ENCODE peak calls at places on chromosomes 7 and 10, in nine cellular contexts. B is transverse colon, Z is GM12878, P is vagina, S is breast epithelium, C is SK-N-SH, W is stomach, R is HCT116, D is esophagus muscularis mucosa. N is an unnamed sample. For H3K36me3, the result is how much of the 10 kb centered on the place peaks cover.

GRCh38 chr7:108294595-108294994 is 161.6 kb downstream of the NRCAM start:
- DNase-seq in B (no peak), Z (no peak), P (no peak), S (no peak), C (no peak), W (no peak), R (no peak), D (no peak), N (no peak)

GRCh38 chr10:132729810-132730565 is 56.0 kb downstream of the NKX6-2 start:
- DNase-seq in B (no peak), Z (no peak), P (no peak), S (no peak), C (peak), W (no peak), R (no peak), D (no peak), N (no peak)

GRCh38 chr7:97868314-97868713 is 3.9 kb downstream of the ASNS start:
- DNase-seq in B (no peak), Z (no peak), P (no peak), S (no peak), C (no peak), W (no peak), R (no peak), D (no peak), N (no peak)

GRCh38 chr7:28767356-28767755 is 190.8 kb downstream of the TRIL start:
- DNase-seq in B (no peak), Z (no peak), P (no peak), S (no peak), C (no peak), W (no peak), R (no peak), D (no peak), N (no peak)

GRCh38 chr10:93837783-93838677 is 55.7 kb upstream of the SLC35G1 start:
- DNase-seq in B (no peak), Z (no peak), P (no peak), S (no peak), C (no peak), W (no peak), R (no peak), D (no peak), N (no peak)

GRCh38 chr10:102157224-102157623 is 5.0 kb downstream of the NOLC1 start:
- DNase-seq in B (no peak), Z (no peak), P (no peak), S (no peak), C (no peak), W (no peak), R (no peak), D (no peak), N (no peak)

GRCh38 chr7:44111759-44112158 is 7.6 kb downstream of the AEBP1 start:
- DNase-seq in B (no peak), Z (no peak), P (no peak), S (no peak), C (peak), W (no peak), R (no peak), D (no peak), N (no peak)

GRCh38 chr7:84261509-84261908 is 66.9 kb upstream of the SEMA3A start:
- DNase-seq in B (no peak), Z (no peak), P (no peak), S (no peak), C (no peak), W (no peak), R (no peak), D (no peak), N (no peak)

GRCh38 chr10:97713828-97714400 is 384 bp downstream of the MARVELD1 start:
- DNase-seq in B (peak), Z (no peak), P (no peak), S (peak), C (peak), W (peak), R (no peak), D (peak), N (peak)

GRCh38 chr10:113687041-113687440 is 7.3 kb downstream of the CASP7 start:
- DNase-seq in B (no peak), Z (no peak), P (no peak), S (no peak), C (no peak), W (no peak), R (no peak), D (no peak), N (no peak)

GRCh38 chr7:66557214-66558200 is 71.2 kb upstream of the KCTD7 start:
- DNase-seq in B (peak), Z (no peak), P (no peak), S (peak), C (peak), W (peak), R (no peak), D (no peak), N (peak)

GRCh38 chr10:15238553-15239335 is 70.3 kb upstream of the NMT2 start:
- DNase-seq in B (no peak), Z (no peak), P (no peak), S (no peak), C (no peak), W (no peak), R (no peak), D (no peak), N (no peak)

GRCh38 chr7:130987092-130987491 is 253.1 kb upstream of the KLF14 start:
- DNase-seq in B (no peak), Z (no peak), P (no peak), S (no peak), C (no peak), W (no peak), R (no peak), D (no peak), N (no peak)

GRCh38 chr7:79301419-79301818 is 152.0 kb downstream of the MAGI2 start:
- DNase-seq in B (no peak), Z (no peak), P (no peak), S (no peak), C (no peak), W (no peak), R (no peak), D (no peak), N (no peak)

GRCh38 chr10:60235001-60235400 is 154.7 kb downstream of the ANK3 start:
- DNase-seq in B (no peak), Z (no peak), P (no peak), S (no peak), C (no peak), W (no peak), R (no peak), D (no peak), N (no peak)

GRCh38 chr7:78578701-78579100 is 780.1 kb downstream of the PHTF2 start:
- DNase-seq in B (no peak), Z (no peak), P (no peak), S (no peak), C (no peak), W (no peak), R (no peak), D (no peak), N (no peak)

GRCh38 chr10:17088118-17088806 is 41.3 kb downstream of the CUBN start:
- DNase-seq in B (no peak), Z (no peak), P (no peak), S (no peak), C (no peak), W (no peak), R (no peak), D (no peak), N (peak)

GRCh38 chr7:102925962-102926825 is 13.4 kb downstream of the LRRC17 start:
- DNase-seq in B (no peak), Z (no peak), P (no peak), S (no peak), C (peak), W (no peak), R (no peak), D (no peak), N (no peak)

GRCh38 chr7:120055300-120055699 is 217.7 kb upstream of the KCND2 start:
- DNase-seq in B (no peak), Z (no peak), P (no peak), S (no peak), C (no peak), W (no peak), R (peak), D (no peak), N (no peak)

GRCh38 chr7:75033064-75033463 is 40.5 kb downstream of the RCC1L start:
- DNase-seq in B (no peak), Z (no peak), P (no peak), S (no peak), C (peak), W (no peak), R (no peak), D (no peak), N (no peak)

GRCh38 chr7:151260471-151260870 is 12.0 kb upstream of the SMARCD3 start:
- DNase-seq in B (no peak), Z (no peak), P (no peak), S (no peak), C (no peak), W (no peak), R (no peak), D (no peak), N (no peak)

GRCh38 chr10:97785731-97786130 is 13.9 kb upstream of the SFRP5 start:
- DNase-seq in B (no peak), Z (no peak), P (no peak), S (no peak), C (no peak), W (no peak), R (no peak), D (no peak), N (no peak)

GRCh38 chr10:3563298-3563697 is 221.7 kb downstream of the KLF6 start:
- DNase-seq in B (no peak), Z (no peak), P (no peak), S (no peak), C (no peak), W (no peak), R (no peak), D (peak), N (no peak)

GRCh38 chr7:29953735-29954347 is 35.8 kb downstream of the SCRN1 start:
- DNase-seq in B (no peak), Z (no peak), P (no peak), S (no peak), C (no peak), W (no peak), R (no peak), D (no peak), N (no peak)

GRCh38 chr7:5701085-5701914 is 80.2 kb downstream of the RNF216 start:
- DNase-seq in B (no peak), Z (peak), P (no peak), S (no peak), C (no peak), W (no peak), R (no peak), D (no peak), N (no peak)

GRCh38 chr7:5702876-5703571 is 78.4 kb downstream of the RNF216 start:
- DNase-seq in B (no peak), Z (no peak), P (no peak), S (no peak), C (no peak), W (no peak), R (peak), D (no peak), N (no peak)

GRCh38 chr7:5704534-5704922 is 76.9 kb downstream of the RNF216 start:
- DNase-seq in B (peak), Z (no peak), P (no peak), S (peak), C (peak), W (peak), R (peak), D (peak), N (peak)

GRCh38 chr7:5705318-5705717 is 76.1 kb downstream of the RNF216 start:
- DNase-seq in B (no peak), Z (no peak), P (no peak), S (no peak), C (no peak), W (no peak), R (no peak), D (no peak), N (no peak)

DNA sequence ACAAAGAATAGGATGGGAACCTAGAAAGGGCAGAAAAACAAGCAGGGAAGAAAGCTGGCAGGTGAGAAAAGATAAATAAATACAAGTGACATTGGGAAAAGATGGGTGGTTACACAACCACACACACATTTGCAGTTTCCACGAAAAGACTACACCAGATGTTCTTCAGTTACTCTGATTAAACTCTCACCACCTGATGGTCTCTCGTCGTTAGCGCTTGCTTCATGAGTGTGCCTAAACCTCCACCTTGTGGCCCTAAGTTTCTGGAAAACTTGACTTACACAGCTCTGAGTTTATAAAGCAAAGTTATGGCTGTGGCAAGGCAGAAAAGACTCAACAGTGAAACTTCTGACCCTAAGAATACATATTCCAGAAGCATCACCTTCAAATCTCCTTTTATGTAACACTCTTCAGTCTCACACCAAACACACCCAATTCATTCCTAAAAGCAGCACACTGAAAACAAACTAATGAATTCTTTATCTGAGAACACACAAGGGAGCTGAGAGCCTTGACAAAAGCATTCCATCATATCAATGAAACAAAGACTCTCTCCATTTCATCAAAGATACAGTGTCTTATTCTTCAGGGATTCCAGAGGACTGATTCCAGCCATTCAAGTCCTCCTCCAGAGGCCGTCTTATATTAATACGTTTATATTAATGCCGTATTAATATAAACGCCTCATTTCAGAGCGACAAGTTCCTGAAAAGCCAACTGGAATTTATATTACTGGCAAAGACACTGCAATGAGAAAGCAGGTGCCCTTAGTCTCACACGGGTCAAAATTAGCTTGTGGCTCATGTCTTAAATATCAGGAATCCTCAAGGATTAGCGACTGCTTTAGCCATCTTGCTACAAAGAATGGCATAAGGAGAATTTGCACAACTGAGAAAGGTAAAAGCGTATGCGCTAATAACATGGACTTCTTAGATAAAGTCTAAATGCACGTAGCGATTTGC is 77.6 kb downstream of the RNF216 start:
- DNase-seq in B (no peak), Z (no peak), P (no peak), S (no peak), C (no peak), W (no peak), R (no peak), D (no peak), N (no peak)
- H3K36me3 ChIP-seq in B (under half), Z (under half), P (under half), S (under half), C (half or more), W (half or more), R (under half), D (under half), N (under half)

GRCh38 chr7:137579913-137580640 is 236.5 kb upstream of the PTN start:
- DNase-seq in B (no peak), Z (no peak), P (no peak), S (no peak), C (no peak), W (no peak), R (no peak), D (no peak), N (peak)

GRCh38 chr7:137585591-137585990 is 242.1 kb upstream of the PTN start:
- DNase-seq in B (no peak), Z (no peak), P (no peak), S (no peak), C (no peak), W (no peak), R (no peak), D (no peak), N (no peak)

GRCh38 chr7:137578541-137578940 is 235.0 kb upstream of the PTN start:
- DNase-seq in B (no peak), Z (no peak), P (no peak), S (no peak), C (no peak), W (no peak), R (no peak), D (no peak), N (no peak)

GRCh38 chr7:137583199-137583598 is 239.7 kb upstream of the PTN start:
- DNase-seq in B (no peak), Z (no peak), P (no peak), S (no peak), C (no peak), W (no peak), R (no peak), D (no peak), N (no peak)
- TF ChIP-seq POLR2AphosphoS5 in B (peak), Z (no peak), P (no peak), S (no peak), C (no peak), W (peak), R (no peak), D (no peak), N (no peak)

GRCh38 chr7:128838109-128838779 is 8.0 kb downstream of the FLNC start:
- DNase-seq in B (no peak), Z (no peak), P (no peak), S (no peak), C (no peak), W (no peak), R (no peak), D (no peak), N (no peak)
- H3K36me3 ChIP-seq in B (under half), Z (under half), P (under half), S (under half), C (half or more), W (under half), R (under half), D (half or more), N (under half)

DNA sequence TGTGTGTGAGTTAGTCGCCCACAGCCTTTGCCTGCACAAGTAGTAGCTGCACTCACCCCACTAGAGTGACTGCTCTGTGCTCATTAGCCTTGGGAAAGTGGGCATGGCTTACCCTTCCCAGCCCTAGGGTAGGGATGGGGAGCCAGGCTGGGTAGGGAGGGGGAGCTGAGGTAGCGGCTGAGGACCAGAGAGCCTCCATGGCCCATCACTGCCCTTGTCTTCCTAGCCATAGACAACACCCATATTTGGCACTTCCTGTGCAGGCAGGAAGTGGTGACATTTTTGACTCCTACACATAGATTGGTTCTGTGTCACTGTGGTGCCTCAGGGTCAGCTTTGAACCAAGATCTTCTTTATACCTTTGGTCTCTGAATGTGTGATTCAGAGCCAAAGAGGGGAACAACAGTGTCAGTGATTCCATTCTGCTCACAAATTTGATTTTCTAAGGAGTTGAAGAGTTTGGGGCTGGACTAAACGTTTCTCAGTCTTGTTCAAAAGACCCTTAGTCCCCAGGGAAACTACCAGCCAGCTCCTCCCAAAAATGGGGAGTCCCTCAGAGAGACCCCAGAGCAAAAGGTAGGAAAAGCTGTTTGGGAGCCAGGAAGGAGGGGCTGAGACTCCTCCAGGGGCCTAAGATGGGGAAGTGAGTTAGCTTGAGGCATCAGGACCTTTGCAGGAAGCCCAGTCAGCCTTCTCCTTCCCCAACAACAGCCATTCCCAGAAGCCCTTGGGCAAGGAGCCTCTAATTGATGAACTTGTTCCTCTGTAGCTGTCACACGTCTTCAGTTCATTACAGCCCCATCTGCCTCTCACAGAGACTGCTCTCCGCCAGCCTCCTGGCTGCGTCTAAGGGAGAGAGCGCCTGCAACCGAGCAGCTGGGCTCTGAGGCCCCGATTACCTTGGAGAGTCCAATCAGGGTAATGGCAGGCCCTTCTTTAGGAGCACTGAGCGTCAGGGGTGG is 135.0 kb downstream of the CDH23 start:
- DNase-seq in B (no peak), Z (no peak), P (no peak), S (no peak), C (no peak), W (no peak), R (no peak), D (no peak), N (no peak)
- TF ChIP-seq POLR2AphosphoS5 in B (no peak), Z (no peak), P (no peak), S (no peak), C (no peak), W (no peak), R (no peak), D (no peak), N (no peak)

GRCh38 chr7:158648168-158648567 is 56.4 kb downstream of the NCAPG2 start:
- DNase-seq in B (no peak), Z (no peak), P (no peak), S (no peak), C (no peak), W (no peak), R (no peak), D (no peak), N (no peak)
- H3K36me3 ChIP-seq in B (under half), Z (under half), P (under half), S (under half), C (under half), W (under half), R (under half), D (under half), N (under half)

GRCh38 chr7:82021713-82022112 is 251.9 kb upstream of the HGF start:
- DNase-seq in B (no peak), Z (no peak), P (no peak), S (no peak), C (no peak), W (no peak), R (no peak), D (no peak), N (no peak)

GRCh38 chr7:82019538-82019937 is 249.7 kb upstream of the HGF start:
- DNase-seq in B (no peak), Z (no peak), P (no peak), S (no peak), C (no peak), W (no peak), R (no peak), D (no peak), N (no peak)

GRCh38 chr7:82017334-82017943 is 247.6 kb upstream of the HGF start:
- DNase-seq in B (no peak), Z (no peak), P (no peak), S (no peak), C (peak), W (no peak), R (peak), D (no peak), N (peak)

GRCh38 chr7:82018226-82018625 is 248.4 kb upstream of the HGF start:
- DNase-seq in B (no peak), Z (no peak), P (no peak), S (no peak), C (no peak), W (no peak), R (no peak), D (no peak), N (no peak)

GRCh38 chr7:82020076-82020475 is 250.2 kb upstream of the HGF start:
- DNase-seq in B (no peak), Z (no peak), P (no peak), S (no peak), C (no peak), W (no peak), R (no peak), D (no peak), N (no peak)
- TF ChIP-seq POLR2AphosphoS5 in B (no peak), Z (no peak), P (no peak), S (no peak), C (no peak), W (no peak), R (no peak), D (no peak), N (no peak)

N was measured in Panc1.